ENCODE peak calls at places on chromosome 21, in six cellular contexts. One of them, this sample, is unnamed.
A peak's percentile ranks its signal among the peaks of the same experiment; 100 is the strongest.

GRCh38 chr21:37449302-37449937 is 82.8 kb downstream of the DYRK1A start:
- DNase-seq in AG09319: no peak
- DNase-seq in PC-9: no peak
- DNase-seq in effector memory CD4-positive, alpha-beta T cell: no peak
- DNase-seq in heart left ventricle: no peak
- DNase-seq in hepatocyte: no peak
- DNase-seq in this sample: no peak

GRCh38 chr21:33976082-33976979 is 60.7 kb upstream of the ATP5PO start:
- DNase-seq in AG09319: peak; percentile 75
- DNase-seq in PC-9: peak; percentile 75
- DNase-seq in effector memory CD4-positive, alpha-beta T cell: no peak
- DNase-seq in heart left ventricle: peak; percentile 43
- DNase-seq in hepatocyte: peak; percentile 68
- DNase-seq in this sample: peak; percentile 25

GRCh38 chr21:33135925-33136324 is 66.0 kb downstream of the OLIG1 start:
- DNase-seq in AG09319: no peak
- DNase-seq in PC-9: no peak
- DNase-seq in effector memory CD4-positive, alpha-beta T cell: no peak
- DNase-seq in heart left ventricle: no peak
- DNase-seq in hepatocyte: no peak
- DNase-seq in this sample: no peak

GRCh38 chr21:34836103-34836932 is 167.5 kb downstream of the CLIC6 start:
- DNase-seq in AG09319: peak; percentile 96
- DNase-seq in PC-9: peak; percentile 96
- DNase-seq in effector memory CD4-positive, alpha-beta T cell: no peak
- DNase-seq in heart left ventricle: peak; percentile 22
- DNase-seq in hepatocyte: peak; percentile 85
- DNase-seq in this sample: no peak

GRCh38 chr21:45592208-45592619 is 50.0 kb upstream of the SLC19A1 start:
- DNase-seq in AG09319: no peak
- DNase-seq in PC-9: no peak
- DNase-seq in effector memory CD4-positive, alpha-beta T cell: peak; percentile 51
- DNase-seq in heart left ventricle: no peak
- DNase-seq in hepatocyte: no peak
- DNase-seq in this sample: peak; percentile 40

GRCh38 chr21:46604975-46605758 is at the start of gene S100B:
- DNase-seq in AG09319: no peak
- DNase-seq in PC-9: no peak
- DNase-seq in effector memory CD4-positive, alpha-beta T cell: no peak
- DNase-seq in heart left ventricle: no peak
- DNase-seq in hepatocyte: no peak
- DNase-seq in this sample: peak; percentile 44

GRCh38 chr21:43187715-43188114 is 18.9 kb downstream of the CRYAA start:
- DNase-seq in AG09319: no peak
- DNase-seq in PC-9: no peak
- DNase-seq in effector memory CD4-positive, alpha-beta T cell: no peak
- DNase-seq in heart left ventricle: no peak
- DNase-seq in hepatocyte: no peak
- DNase-seq in this sample: no peak

GRCh38 chr21:35540950-35541632 is 492.0 kb upstream of the RUNX1 start:
- DNase-seq in AG09319: no peak
- DNase-seq in PC-9: no peak
- DNase-seq in effector memory CD4-positive, alpha-beta T cell: no peak
- DNase-seq in heart left ventricle: no peak
- DNase-seq in hepatocyte: no peak
- DNase-seq in this sample: no peak

GRCh38 chr21:17780539-17780938 is 38.6 kb downstream of the C21orf91 start:
- DNase-seq in AG09319: no peak
- DNase-seq in PC-9: no peak
- DNase-seq in effector memory CD4-positive, alpha-beta T cell: peak; percentile 41
- DNase-seq in heart left ventricle: no peak
- DNase-seq in hepatocyte: no peak
- DNase-seq in this sample: peak; percentile 59

GRCh38 chr21:31395268-31395667 is 51.2 kb upstream of the TIAM1 start:
- DNase-seq in AG09319: no peak
- DNase-seq in PC-9: no peak
- DNase-seq in effector memory CD4-positive, alpha-beta T cell: no peak
- DNase-seq in heart left ventricle: no peak
- DNase-seq in hepatocyte: no peak
- DNase-seq in this sample: no peak

GRCh38 chr21:27412530-27412929 is 445.6 kb upstream of the ADAMTS5 start:
- DNase-seq in AG09319: no peak
- DNase-seq in PC-9: no peak
- DNase-seq in effector memory CD4-positive, alpha-beta T cell: no peak
- DNase-seq in heart left ventricle: no peak
- DNase-seq in hepatocyte: no peak
- DNase-seq in this sample: no peak

GRCh38 chr21:33931799-33932390 is 16.3 kb upstream of the ATP5PO start:
- DNase-seq in AG09319: no peak
- DNase-seq in PC-9: no peak
- DNase-seq in effector memory CD4-positive, alpha-beta T cell: no peak
- DNase-seq in heart left ventricle: no peak
- DNase-seq in hepatocyte: no peak
- DNase-seq in this sample: peak; percentile 27

GRCh38 chr21:45073301-45074047 is 906 bp upstream of the ADARB1 start:
- DNase-seq in AG09319: no peak
- DNase-seq in PC-9: peak; percentile 79
- DNase-seq in effector memory CD4-positive, alpha-beta T cell: no peak
- DNase-seq in heart left ventricle: no peak
- DNase-seq in hepatocyte: peak; percentile 64
- DNase-seq in this sample: no peak

This sample was measured in CD8-positive, alpha-beta T cell.